ENCODE peak calls at places on chromosomes 4 and X, in seven cellular contexts. Y is psoas muscle; U is left ventricle myocardium inferior; T is CD8-positive, alpha-beta T cell; N is pancreas; P is esophagus muscularis mucosa; S is tibial artery. H is an unnamed sample. For H3K27me3 and H3K9me3, the result is how much of the 10 kb centered on the place peaks cover.

GRCh38 chrX:151896734-151897474 is 15.8 kb upstream of the MAGEA4 start:
- DNase-seq in N (no peak), U (no peak), S (no peak), T (no peak), Y (no peak), P (no peak), H (no peak)

GRCh38 chrX:39764441-39764914 is 333.3 kb downstream of the BCOR start:
- DNase-seq in P (no peak), U (no peak), S (no peak), Y (no peak), N (no peak), T (no peak), H (no peak)

GRCh38 chrX:93242897-93243296 is 430.5 kb downstream of the NAP1L3 start:
- DNase-seq in N (no peak), S (no peak), U (no peak), T (no peak), P (no peak), Y (no peak), H (no peak)

GRCh38 chrX:13293700-13294099 is 26.2 kb downstream of the ATXN3L start:
- DNase-seq in U (no peak), T (no peak), N (no peak), S (no peak), P (no peak), Y (no peak), H (no peak)

GRCh38 chr4:159105063-159105414 is 2.2 kb downstream of the RAPGEF2 start:
- DNase-seq in Y (no peak), N (no peak), S (no peak), T (no peak), U (no peak), P (no peak), H (no peak)

GRCh38 chrX:1144293-1144692 is 68.2 kb downstream of the CRLF2 start:
- DNase-seq in S (no peak), Y (no peak), U (no peak), P (peak), T (no peak), N (no peak), H (peak)

GRCh38 chr4:57139783-57140182 is 29.6 kb upstream of the IGFBP7 start:
- DNase-seq in Y (no peak), T (no peak), P (no peak), N (no peak), U (no peak), S (no peak), H (no peak)

GRCh38 chr4:90536408-90536807 is 409.2 kb downstream of the CCSER1 start:
- DNase-seq in U (no peak), Y (no peak), S (no peak), P (no peak), N (no peak), T (no peak), H (no peak)

GRCh38 chr4:54063224-54063623 is 1.2 kb downstream of the CHIC2 start:
- DNase-seq in P (no peak), N (no peak), S (no peak), U (no peak), T (no peak), Y (no peak), H (no peak)

GRCh38 chrX:72037601-72038000 is 94.1 kb downstream of the RTL5 start:
- DNase-seq in P (no peak), T (no peak), Y (no peak), S (no peak), U (no peak), N (no peak), H (no peak)

GRCh38 chr4:1171306-1172227 is 816 bp downstream of the SPON2 start:
- DNase-seq in T (peak), Y (peak), S (peak), U (no peak), N (no peak), P (peak), H (peak)

GRCh38 chr4:20252656-20253271 is 1.1 kb downstream of the SLIT2 start:
- DNase-seq in T (no peak), U (peak), N (peak), S (peak), Y (peak), P (no peak), H (peak)

GRCh38 chr4:64715741-64716140 is 306.5 kb upstream of the TECRL start:
- DNase-seq in P (no peak), T (no peak), U (no peak), N (no peak), Y (no peak), S (no peak), H (no peak)

GRCh38 chrX:81378550-81378949 is 176.6 kb downstream of the SH3BGRL start:
- DNase-seq in P (no peak), U (no peak), T (no peak), N (no peak), Y (no peak), S (no peak), H (no peak)

GRCh38 chrX:81377329-81377728 is 175.4 kb downstream of the SH3BGRL start:
- DNase-seq in U (no peak), P (no peak), S (no peak), Y (no peak), T (no peak), N (no peak), H (no peak)
- H3K27me3 ChIP-seq in U (under half), P (under half), S (under half), Y (under half), T (under half), N (under half), H (under half)

GRCh38 chr4:38177035-38177791 is 217.0 kb downstream of the PTTG2 start:
- DNase-seq in U (peak), Y (no peak), T (peak), N (peak), P (no peak), S (no peak), H (no peak)
- H3K9me3 ChIP-seq in U (under half), Y (under half), T (under half), N (under half), P (under half), S (under half), H (under half)

DNA sequence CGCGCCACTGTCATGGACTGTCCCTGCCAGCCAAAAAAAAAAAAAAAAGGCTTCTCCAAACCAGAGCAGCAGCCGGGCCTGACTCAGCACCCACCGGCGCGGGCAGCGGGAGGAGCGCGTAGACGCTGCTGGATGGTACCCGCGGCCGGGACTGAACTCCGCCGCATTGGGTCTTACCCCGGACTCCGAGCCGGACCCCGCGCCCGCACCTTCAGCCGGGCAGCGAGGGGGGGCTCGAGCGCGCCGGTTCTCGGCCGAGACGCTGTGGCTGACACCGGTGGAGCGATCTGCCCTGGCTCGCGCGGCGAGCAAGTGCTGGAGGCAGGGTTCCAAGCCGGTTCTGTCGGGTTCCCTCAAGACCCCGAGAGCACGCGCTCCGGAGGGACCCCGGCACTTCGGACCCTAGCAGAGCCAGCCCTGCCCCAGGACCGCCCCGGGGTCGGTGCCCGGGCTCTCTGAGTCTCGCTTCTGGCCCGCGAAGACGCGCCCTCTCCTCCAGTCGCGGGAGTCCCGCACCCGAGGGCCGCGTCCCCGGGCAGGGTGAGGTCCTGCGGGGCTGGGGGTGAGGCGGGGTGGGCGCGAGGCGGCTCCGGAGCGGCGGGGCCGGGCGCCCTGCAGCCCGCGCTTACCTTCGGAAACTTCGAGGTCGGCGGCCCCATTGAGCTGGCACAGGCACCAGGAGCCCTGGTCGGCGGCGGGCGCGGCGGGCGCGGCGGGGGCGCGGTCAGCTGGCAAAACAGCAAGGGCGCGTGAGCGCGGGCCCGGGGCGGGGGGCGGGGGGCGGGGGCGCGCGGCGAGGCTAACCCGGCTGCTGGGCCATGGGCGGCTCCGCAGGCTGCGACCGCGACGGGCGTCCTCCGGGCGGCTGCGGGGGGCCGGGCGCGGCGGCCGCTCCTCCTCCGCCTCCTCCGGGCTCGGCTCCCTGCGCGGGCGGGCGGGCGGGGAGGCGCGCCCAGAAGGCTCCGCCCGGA is 11.8 kb upstream of the MAN2B2 start:
- DNase-seq in T (no peak), S (no peak), Y (no peak), N (no peak), P (no peak), U (no peak), H (no peak)
- H3K27me3 ChIP-seq in T (under half), S (half or more), Y (half or more), N (under half), P (under half), U (half or more), H (under half)

DNA sequence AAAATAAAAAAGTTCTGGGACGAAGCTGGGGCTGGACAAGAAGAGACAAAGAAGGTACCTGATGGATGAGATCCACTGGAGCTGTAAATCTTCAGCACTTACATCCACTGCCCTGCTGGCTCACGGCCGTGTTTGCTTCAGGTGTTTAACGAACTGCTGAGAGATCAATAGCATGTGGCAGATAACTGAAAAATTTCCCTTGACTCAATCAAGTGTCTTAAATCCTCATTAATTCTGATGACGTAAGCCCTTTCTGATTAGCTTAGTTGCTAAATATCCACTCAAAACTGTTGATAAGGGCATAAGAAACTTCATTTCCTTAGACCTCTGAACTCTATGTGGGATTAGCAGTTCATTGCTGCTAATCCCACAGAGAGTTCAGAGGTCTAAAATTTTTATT is 354.2 kb upstream of the HS3ST1 start:
- DNase-seq in T (no peak), Y (no peak), U (no peak), P (no peak), N (no peak), S (no peak), H (no peak)
- H3K9me3 ChIP-seq in T (under half), Y (under half), U (under half), P (under half), N (under half), S (under half), H (under half)

GRCh38 chr4:188433916-188434315 is 294.7 kb downstream of the TRIML1 start:
- DNase-seq in T (no peak), S (no peak), Y (no peak), P (no peak), U (no peak), N (no peak), H (no peak)

GRCh38 chr4:188430384-188430783 is 291.1 kb downstream of the TRIML1 start:
- DNase-seq in N (no peak), P (no peak), U (no peak), S (no peak), T (no peak), Y (no peak), H (no peak)

GRCh38 chr4:188434686-188435085 is 295.4 kb downstream of the TRIML1 start:
- DNase-seq in Y (no peak), S (no peak), U (no peak), P (no peak), T (no peak), N (no peak), H (no peak)

GRCh38 chr4:188429965-188430364 is 290.7 kb downstream of the TRIML1 start:
- DNase-seq in S (no peak), U (no peak), T (no peak), N (no peak), P (no peak), Y (no peak), H (no peak)

DNA sequence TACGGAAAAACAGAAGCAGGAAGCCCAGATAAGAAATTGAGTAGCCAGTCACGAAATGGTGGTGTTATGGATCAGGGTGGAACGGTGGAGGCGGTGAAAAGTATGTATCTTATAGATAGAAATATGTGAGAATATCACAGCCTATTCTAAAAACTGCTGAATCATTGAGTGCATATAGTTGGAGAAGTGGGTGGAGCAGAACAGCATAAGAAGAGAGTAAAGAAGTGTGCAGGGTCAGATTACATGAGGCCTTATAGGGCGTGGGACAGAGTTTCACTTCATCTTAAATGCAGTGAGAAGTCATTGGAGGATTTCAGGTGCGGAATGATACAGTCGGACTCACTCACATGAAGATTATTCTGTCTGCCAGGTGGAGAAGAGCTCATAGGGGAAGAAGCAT is 293.1 kb downstream of the TRIML1 start:
- DNase-seq in Y (no peak), T (no peak), U (no peak), P (peak), N (no peak), S (no peak), H (no peak)
- H3K27me3 ChIP-seq in Y (under half), T (under half), U (under half), P (under half), N (under half), S (under half), H (under half)

GRCh38 chr4:185774815-185775684 is 36.9 kb downstream of the SORBS2 start:
- DNase-seq in T (no peak), Y (no peak), P (no peak), N (peak), U (no peak), S (peak), H (no peak)
- H3K9me3 ChIP-seq in T (under half), Y (under half), P (under half), N (under half), U (under half), S (under half), H (under half)

DNA sequence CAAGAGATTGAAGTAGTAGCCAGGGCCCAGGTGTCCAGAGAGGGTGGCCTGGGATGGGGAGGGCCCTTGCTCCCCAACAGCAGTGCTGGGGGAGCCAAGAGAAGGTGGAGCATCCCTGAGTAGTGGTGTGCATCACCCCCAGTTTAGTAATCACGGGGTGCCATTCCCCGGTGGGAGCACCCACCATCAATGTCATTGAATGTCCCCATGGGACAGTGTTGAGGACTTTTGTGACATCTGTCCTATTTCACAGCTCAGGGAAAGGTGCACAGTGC is 4.4 kb upstream of the CPZ start:
- DNase-seq in Y (peak), U (no peak), T (no peak), P (no peak), N (no peak), S (no peak), H (no peak)
- H3K27me3 ChIP-seq in Y (half or more), U (half or more), T (under half), P (under half), N (under half), S (half or more), H (under half)

GRCh38 chr4:28723371-28723770 is 1862.7 kb downstream of the STIM2 start:
- DNase-seq in Y (no peak), T (no peak), S (no peak), N (no peak), P (no peak), U (no peak), H (no peak)
- H3K9me3 ChIP-seq in Y (under half), T (under half), S (under half), N (under half), P (under half), U (under half), H (under half)